ENCODE peak calls at places on chromosomes 4 and X, in nine cellular contexts. K is hepatocyte; W is CD8-positive, alpha-beta T cell; T is choroid plexus epithelial cell; S is endodermal cell; G is SK-N-SH; B is GM20000; V is prostate gland; C is left ventricle myocardium inferior. N is an unnamed sample.

GRCh38 chr4:66609014-66609413 is 936.3 kb downstream of the CENPC start:
- DNase-seq in K (no peak), W (no peak), T (no peak), S (no peak), G (no peak), B (no peak), V (no peak), C (no peak), N (no peak)

GRCh38 chr4:123250843-123251242 is 145.8 kb upstream of the SPRY1 start:
- DNase-seq in K (peak), W (no peak), T (peak), S (no peak), G (peak), B (no peak), V (peak), C (peak), N (no peak)

GRCh38 chrX:71178908-71179307 is 34.3 kb downstream of the NLGN3 start:
- DNase-seq in K (peak), W (no peak), T (peak), S (peak), G (peak), B (peak), V (peak), C (no peak), N (peak)

GRCh38 chr4:128306992-128307581 is 19.5 kb upstream of the PGRMC2 start:
- DNase-seq in K (no peak), W (no peak), T (no peak), S (no peak), G (no peak), B (no peak), V (no peak), C (no peak), N (no peak)

GRCh38 chrX:145817299-145817665 is 347 bp upstream of the SLITRK2 start:
- DNase-seq in K (no peak), W (no peak), T (no peak), S (peak), G (no peak), B (no peak), V (no peak), C (no peak), N (peak)

GRCh38 chr4:6469144-6469543 is 3.3 kb downstream of the PPP2R2C start:
- DNase-seq in K (no peak), W (no peak), T (no peak), S (peak), G (no peak), B (no peak), V (no peak), C (no peak), N (no peak)

GRCh38 chr4:1082215-1083182 is 30.9 kb downstream of the RNF212 start:
- DNase-seq in K (peak), W (no peak), T (peak), S (no peak), G (no peak), B (no peak), V (peak), C (peak), N (no peak)

GRCh38 chr4:112075129-112075753 is 70.0 kb upstream of the FAM241A start:
- DNase-seq in K (peak), W (no peak), T (peak), S (peak), G (peak), B (peak), V (peak), C (no peak), N (peak)

GRCh38 chr4:122824616-122825015 is 2.0 kb upstream of the FGF2 start:
- DNase-seq in K (no peak), W (no peak), T (peak), S (no peak), G (no peak), B (no peak), V (no peak), C (no peak), N (no peak)

GRCh38 chr4:185142563-185142910 is 529 bp upstream of the SLC25A4 start:
- DNase-seq in K (no peak), W (no peak), T (no peak), S (no peak), G (no peak), B (no peak), V (peak), C (no peak), N (no peak)

GRCh38 chr4:6905501-6905900 is 4.1 kb upstream of the TBC1D14 start:
- DNase-seq in K (no peak), W (no peak), T (no peak), S (no peak), G (no peak), B (no peak), V (no peak), C (no peak), N (no peak)

GRCh38 chr4:151045907-151046306 is 30.8 kb upstream of the LRBA start:
- DNase-seq in K (peak), W (no peak), T (no peak), S (peak), G (peak), B (peak), V (no peak), C (no peak), N (no peak)

GRCh38 chrX:153802513-153803045 is 8.1 kb downstream of the SSR4 start:
- DNase-seq in K (no peak), W (no peak), T (no peak), S (no peak), G (no peak), B (no peak), V (no peak), C (no peak), N (no peak)

GRCh38 chr4:26141916-26142638 is 178.7 kb upstream of the RBPJ start:
- DNase-seq in K (peak), W (no peak), T (peak), S (no peak), G (no peak), B (no peak), V (peak), C (peak), N (no peak)

GRCh38 chr4:7815562-7815961 is 124.1 kb downstream of the AFAP1 start:
- DNase-seq in K (no peak), W (no peak), T (peak), S (no peak), G (no peak), B (no peak), V (no peak), C (no peak), N (no peak)

GRCh38 chr4:15147709-15148651 is 145.7 kb downstream of the CPEB2 start:
- DNase-seq in K (no peak), W (no peak), T (no peak), S (no peak), G (no peak), B (no peak), V (no peak), C (no peak), N (no peak)

GRCh38 chr4:101597204-101597603 is 193.3 kb upstream of the BANK1 start:
- DNase-seq in K (no peak), W (no peak), T (no peak), S (no peak), G (no peak), B (peak), V (no peak), C (no peak), N (no peak)

GRCh38 chrX:107861056-107861455 is 35.4 kb downstream of the MID2 start:
- DNase-seq in K (no peak), W (no peak), T (peak), S (no peak), G (no peak), B (no peak), V (no peak), C (no peak), N (no peak)

GRCh38 chr4:78360466-78360865 is 191.1 kb upstream of the ANXA3 start:
- DNase-seq in K (no peak), W (no peak), T (no peak), S (no peak), G (no peak), B (no peak), V (no peak), C (no peak), N (no peak)

GRCh38 chr4:71288875-71289274 is 49.9 kb upstream of the SLC4A4 start:
- DNase-seq in K (peak), W (no peak), T (no peak), S (no peak), G (no peak), B (no peak), V (no peak), C (no peak), N (no peak)

GRCh38 chrX:122094611-122095010 is 1047.2 kb downstream of the GLUD2 start:
- DNase-seq in K (peak), W (no peak), T (peak), S (no peak), G (no peak), B (peak), V (no peak), C (no peak), N (no peak)

GRCh38 chr4:184649971-184650855 is 675 bp downstream of the PRIMPOL start:
- DNase-seq in K (peak), W (no peak), T (peak), S (peak), G (peak), B (no peak), V (peak), C (no peak), N (peak)

GRCh38 chr4:3872834-3873313 is 106.7 kb downstream of the ADRA2C start:
- DNase-seq in K (no peak), W (no peak), T (no peak), S (peak), G (no peak), B (no peak), V (no peak), C (peak), N (no peak)

GRCh38 chrX:149473966-149474365 is 31.1 kb downstream of the IDS start:
- DNase-seq in K (no peak), W (no peak), T (no peak), S (no peak), G (no peak), B (no peak), V (no peak), C (no peak), N (no peak)

GRCh38 chrX:39475372-39475771 is 622.4 kb downstream of the BCOR start:
- DNase-seq in K (no peak), W (no peak), T (no peak), S (peak), G (no peak), B (no peak), V (no peak), C (no peak), N (peak)
- TF ChIP-seq CTCF in K (no peak), W (no peak), T (no peak), S (no peak), G (no peak), B (no peak), V (no peak), C (no peak), N (no peak)

DNA sequence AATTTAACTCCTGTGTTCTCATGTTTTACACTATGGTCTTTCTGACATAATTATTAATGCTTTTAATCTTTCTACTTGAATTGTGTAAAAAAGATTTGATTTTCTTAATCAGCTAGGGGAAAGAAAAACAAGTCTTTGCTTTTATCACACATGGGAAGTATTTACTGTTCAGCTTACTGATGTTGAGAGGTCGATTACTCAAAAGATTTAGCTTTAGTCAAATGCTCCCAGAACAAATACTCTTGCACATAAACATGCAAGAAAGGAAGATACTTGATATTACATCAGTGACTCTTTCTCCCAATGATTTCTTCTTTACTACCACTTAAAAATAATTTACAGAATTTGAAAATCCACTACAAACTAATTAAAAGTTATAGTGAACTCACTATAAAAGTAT is 198.3 kb upstream of the FAT4 start:
- DNase-seq in K (no peak), W (no peak), T (peak), S (no peak), G (no peak), B (no peak), V (no peak), C (no peak), N (no peak)
- TF ChIP-seq CTCF in K (no peak), W (no peak), T (no peak), S (no peak), G (no peak), B (no peak), V (no peak), C (no peak), N (no peak)

DNA sequence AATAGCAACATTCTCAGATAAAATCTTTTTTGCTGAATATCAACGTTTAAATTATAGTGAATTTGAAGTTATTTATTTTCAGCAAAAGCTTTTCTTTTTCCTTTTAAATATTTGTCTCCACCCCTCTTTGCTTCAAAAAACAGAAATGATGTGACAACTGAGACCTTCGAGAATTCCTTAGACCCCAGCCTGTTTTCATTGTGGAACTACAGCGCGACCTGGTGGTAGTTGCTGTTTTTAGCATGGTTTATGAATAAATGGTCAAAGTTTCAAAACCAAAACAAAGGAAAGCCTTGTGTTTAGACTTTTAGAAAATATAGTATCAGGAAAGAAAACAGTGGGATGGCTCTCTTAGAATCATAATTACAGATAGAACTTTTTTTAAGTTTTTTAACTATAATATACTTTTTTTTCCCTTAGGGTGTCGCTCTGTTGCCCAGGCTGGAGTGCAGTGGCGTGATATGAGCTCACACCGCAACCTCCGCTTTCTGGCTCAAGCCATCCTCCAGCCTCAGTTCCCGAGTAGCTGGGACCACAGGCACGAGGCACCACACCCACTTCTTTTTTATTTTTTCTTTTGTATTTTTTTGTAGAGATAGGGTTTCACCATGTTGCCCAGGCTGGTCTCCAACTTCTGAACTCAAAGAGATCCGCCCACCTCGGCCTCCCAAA is 26.8 kb upstream of the TMEM184C start:
- DNase-seq in K (peak), W (peak), T (peak), S (peak), G (peak), B (peak), V (peak), C (peak), N (peak)
- TF ChIP-seq CTCF in K (peak), W (peak), T (peak), S (peak), G (peak), B (peak), V (peak), C (peak), N (peak)

GRCh38 chrX:81168391-81168790 is 33.3 kb downstream of the HMGN5 start:
- DNase-seq in K (no peak), W (no peak), T (no peak), S (no peak), G (no peak), B (no peak), V (no peak), C (no peak), N (no peak)

DNA sequence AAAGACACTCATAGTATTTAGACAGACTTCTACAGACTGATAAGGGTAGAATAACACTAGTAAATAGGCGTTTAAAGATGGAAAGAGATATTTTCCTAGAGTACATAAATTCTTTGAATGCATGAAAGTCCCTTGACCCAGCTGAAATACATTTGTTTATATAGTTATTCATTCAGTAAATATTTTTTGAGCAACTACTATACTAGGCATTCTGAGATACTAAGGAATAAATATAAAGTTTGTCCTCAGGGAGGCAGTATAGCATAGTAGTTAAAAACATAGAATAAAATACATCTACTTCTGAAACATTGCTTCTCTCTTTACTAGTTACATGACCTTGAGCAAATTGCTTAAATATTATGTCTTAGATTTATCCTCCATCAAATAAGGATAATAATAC is 27.4 kb downstream of the HMGN5 start:
- DNase-seq in K (peak), W (no peak), T (peak), S (no peak), G (no peak), B (peak), V (no peak), C (no peak), N (no peak)
- TF ChIP-seq CTCF in K (peak), W (no peak), T (peak), S (peak), G (peak), B (no peak), V (no peak), C (peak), N (no peak)

GRCh38 chr4:17120761-17121160 is 222.3 kb upstream of the LDB2 start:
- DNase-seq in K (no peak), W (no peak), T (no peak), S (no peak), G (no peak), B (no peak), V (no peak), C (no peak), N (no peak)

GRCh38 chr4:17126306-17126978 is 228.0 kb upstream of the LDB2 start:
- DNase-seq in K (no peak), W (no peak), T (no peak), S (no peak), G (peak), B (no peak), V (no peak), C (no peak), N (no peak)

GRCh38 chr4:17128268-17128667 is 229.8 kb upstream of the LDB2 start:
- DNase-seq in K (no peak), W (no peak), T (no peak), S (no peak), G (no peak), B (no peak), V (no peak), C (no peak), N (no peak)

DNA sequence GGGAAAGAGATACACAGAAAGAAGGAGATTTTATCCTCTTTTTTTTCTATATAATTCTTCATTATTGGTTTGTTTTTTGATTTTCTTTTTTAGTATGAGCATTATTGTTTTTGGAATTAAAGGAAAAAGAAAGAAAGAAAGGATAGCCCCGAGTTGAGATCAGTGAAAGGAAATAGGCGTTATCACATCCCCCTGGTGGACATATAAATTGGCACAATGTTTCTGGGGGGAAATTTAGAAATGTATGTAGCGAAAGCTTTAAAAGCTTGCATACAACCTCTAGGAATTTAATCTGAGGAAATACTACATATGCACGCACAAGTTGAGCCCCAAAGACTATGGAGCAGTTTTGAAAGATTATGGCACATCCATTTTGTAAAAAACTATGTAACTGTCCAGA is 226.3 kb upstream of the LDB2 start:
- DNase-seq in K (no peak), W (no peak), T (no peak), S (no peak), G (no peak), B (no peak), V (no peak), C (no peak), N (no peak)
- TF ChIP-seq CTCF in K (no peak), W (no peak), T (peak), S (peak), G (peak), B (no peak), V (no peak), C (no peak), N (peak)

GRCh38 chr4:153592090-153592489 is 92.0 kb upstream of the TLR2 start:
- DNase-seq in K (no peak), W (no peak), T (no peak), S (no peak), G (no peak), B (no peak), V (no peak), C (no peak), N (no peak)

GRCh38 chr4:153591441-153591840 is 92.6 kb upstream of the TLR2 start:
- DNase-seq in K (no peak), W (no peak), T (no peak), S (no peak), G (no peak), B (no peak), V (no peak), C (no peak), N (no peak)

GRCh38 chr4:153593166-153593565 is 90.9 kb upstream of the TLR2 start:
- DNase-seq in K (no peak), W (no peak), T (no peak), S (no peak), G (no peak), B (no peak), V (no peak), C (no peak), N (no peak)

GRCh38 chr4:153594208-153594607 is 89.9 kb upstream of the TLR2 start:
- DNase-seq in K (peak), W (no peak), T (peak), S (no peak), G (no peak), B (no peak), V (no peak), C (no peak), N (no peak)

DNA sequence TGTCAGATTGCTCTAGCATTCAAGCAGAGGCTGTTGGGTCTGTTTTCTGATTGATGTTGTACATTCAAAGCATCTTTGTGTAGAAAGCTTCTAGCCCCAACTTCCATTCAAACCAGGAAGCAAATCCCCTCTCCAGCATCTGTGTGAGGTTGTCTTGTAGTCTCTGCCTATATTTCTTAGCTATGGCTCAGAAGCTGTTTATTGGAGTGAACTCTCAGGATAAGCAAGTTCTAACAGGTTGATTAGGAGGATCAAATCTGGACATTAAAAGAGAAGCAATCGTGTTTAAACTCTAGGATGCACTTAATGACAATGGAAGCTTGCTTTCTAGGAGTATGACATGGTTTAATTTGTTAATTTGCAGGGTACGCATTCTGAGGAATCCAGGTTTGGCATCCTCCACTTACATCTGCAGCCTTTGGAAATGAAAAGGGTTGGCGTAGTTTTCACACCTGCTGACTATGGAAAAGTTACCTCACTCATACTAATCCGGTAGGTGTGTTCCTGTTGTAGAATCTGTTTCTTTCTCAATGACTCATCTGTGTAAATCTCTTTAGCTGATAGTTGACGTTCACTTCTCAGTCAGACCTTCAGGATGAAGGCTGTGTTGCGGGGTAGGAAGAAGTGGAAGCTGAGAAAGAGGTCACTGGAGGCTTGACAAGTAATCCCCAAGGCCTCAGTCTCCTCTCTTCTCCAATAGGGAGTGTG is 88.0 kb upstream of the TLR2 start:
- DNase-seq in K (peak), W (no peak), T (no peak), S (no peak), G (no peak), B (no peak), V (no peak), C (no peak), N (no peak)
- TF ChIP-seq CTCF in K (no peak), W (no peak), T (no peak), S (no peak), G (no peak), B (no peak), V (no peak), C (no peak), N (no peak)

DNA sequence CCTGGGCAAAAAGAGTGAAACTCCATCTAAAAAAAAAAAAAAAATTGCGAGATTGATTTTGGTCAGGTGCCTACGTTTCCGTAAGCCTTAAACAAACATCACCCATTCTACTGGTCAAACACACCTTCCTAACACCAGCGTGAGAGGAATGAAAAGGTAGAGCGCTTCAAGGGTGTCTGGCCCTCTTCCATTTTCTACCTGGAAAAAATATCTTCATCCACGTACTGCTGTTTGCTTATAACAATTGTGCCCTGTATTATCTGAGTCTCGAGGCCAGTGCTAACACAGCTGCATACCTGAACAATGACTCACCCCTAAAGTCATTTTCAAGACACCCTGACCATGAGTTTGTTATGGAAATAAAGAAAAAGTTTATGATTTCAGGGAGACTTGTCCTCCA is 13.9 kb downstream of the TMSB4X start:
- DNase-seq in K (peak), W (no peak), T (peak), S (no peak), G (no peak), B (no peak), V (peak), C (no peak), N (no peak)
- TF ChIP-seq CTCF in K (no peak), W (no peak), T (no peak), S (no peak), G (no peak), B (no peak), V (no peak), C (no peak), N (no peak)